ENCODE peak calls at places on chromosomes 13 and 19, in seven cellular contexts. W is Caco-2, J is foreskin fibroblast, N is breast epithelium, C is COLO829, F is GM06990, I is brain microvascular endothelial cell. D is an unnamed sample.

GRCh38 chr19:40685563-40685962 is 4.9 kb downstream of the NUMBL start:
- DNase-seq in W (no peak), J (no peak), N (no peak), C (no peak), F (no peak), I (no peak), D (no peak)

GRCh38 chr13:59950201-59950730 is 213.5 kb downstream of the DIAPH3 start:
- DNase-seq in W (no peak), J (peak), N (no peak), C (no peak), F (no peak), I (no peak), D (peak)

GRCh38 chr13:76872686-76873085 is 13.5 kb downstream of the KCTD12 start:
- DNase-seq in W (no peak), J (no peak), N (no peak), C (no peak), F (no peak), I (no peak), D (no peak)

GRCh38 chr13:110625771-110626321 is 10.5 kb downstream of the NAXD start:
- DNase-seq in W (no peak), J (no peak), N (no peak), C (no peak), F (no peak), I (no peak), D (no peak)

GRCh38 chr19:41657157-41657556 is 30.3 kb upstream of the CEACAM4 start:
- DNase-seq in W (no peak), J (no peak), N (no peak), C (no peak), F (no peak), I (no peak), D (no peak)

GRCh38 chr19:19554074-19555023 is 16.3 kb downstream of the CILP2 start:
- DNase-seq in W (no peak), J (peak), N (no peak), C (no peak), F (no peak), I (no peak), D (no peak)

GRCh38 chr19:15378529-15379082 is 981 bp downstream of the AKAP8 start:
- DNase-seq in W (no peak), J (peak), N (peak), C (peak), F (peak), I (peak), D (no peak)

GRCh38 chr13:23469901-23470525 is 36.5 kb upstream of the SACS start:
- DNase-seq in W (no peak), J (peak), N (no peak), C (peak), F (peak), I (peak), D (no peak)

GRCh38 chr13:25756916-25757315 is 294.9 kb downstream of the SHISA2 start:
- DNase-seq in W (no peak), J (no peak), N (no peak), C (no peak), F (no peak), I (no peak), D (no peak)

GRCh38 chr13:79423801-79424642 is 18.0 kb upstream of the RBM26 start:
- DNase-seq in W (no peak), J (peak), N (no peak), C (peak), F (no peak), I (no peak), D (no peak)

GRCh38 chr13:73765651-73766384 is 368.4 kb downstream of the KLF12 start:
- DNase-seq in W (peak), J (peak), N (peak), C (peak), F (peak), I (peak), D (no peak)

GRCh38 chr13:75411924-75412537 is 69.9 kb downstream of the TBC1D4 start:
- DNase-seq in W (no peak), J (no peak), N (no peak), C (no peak), F (no peak), I (no peak), D (no peak)

GRCh38 chr13:107421028-107421427 is 794.3 kb downstream of the LIG4 start:
- DNase-seq in W (no peak), J (no peak), N (no peak), C (no peak), F (no peak), I (peak), D (peak)

GRCh38 chr19:2589441-2589840 is 113.1 kb downstream of the GNG7 start:
- DNase-seq in W (no peak), J (no peak), N (no peak), C (no peak), F (no peak), I (no peak), D (no peak)

GRCh38 chr19:12611361-12611699 is 610 bp downstream of the ZNF791 start:
- DNase-seq in W (peak), J (peak), N (peak), C (peak), F (no peak), I (peak), D (peak)

GRCh38 chr13:38630780-38631179 is 56.1 kb upstream of the FREM2 start:
- DNase-seq in W (no peak), J (peak), N (no peak), C (no peak), F (no peak), I (peak), D (peak)

GRCh38 chr19:34667349-34668076 is 9.4 kb downstream of the SCGB2B2 start:
- DNase-seq in W (no peak), J (peak), N (no peak), C (no peak), F (no peak), I (no peak), D (no peak)

GRCh38 chr19:2309734-2310362 is 1.9 kb upstream of the LINGO3 start:
- DNase-seq in W (no peak), J (peak), N (no peak), C (no peak), F (no peak), I (peak), D (no peak)

GRCh38 chr13:101576977-101577376 is 124.5 kb downstream of the ITGBL1 start:
- DNase-seq in W (no peak), J (no peak), N (no peak), C (no peak), F (no peak), I (no peak), D (no peak)

GRCh38 chr19:49975051-49975450 is 14.1 kb upstream of the SIGLEC11 start:
- DNase-seq in W (no peak), J (no peak), N (no peak), C (no peak), F (no peak), I (no peak), D (no peak)

GRCh38 chr13:111909971-111910671 is 156.8 kb upstream of the SOX1 start:
- DNase-seq in W (no peak), J (no peak), N (no peak), C (no peak), F (no peak), I (no peak), D (no peak)

GRCh38 chr13:61010358-61010757 is 405.3 kb downstream of the PCDH20 start:
- DNase-seq in W (no peak), J (no peak), N (no peak), C (no peak), F (no peak), I (no peak), D (no peak)

GRCh38 chr13:32728327-32728726 is 142.1 kb downstream of the PDS5B start:
- DNase-seq in W (no peak), J (no peak), N (no peak), C (no peak), F (no peak), I (no peak), D (no peak)

GRCh38 chr13:113646921-113647340 is 11.1 kb downstream of the ATP4B start:
- DNase-seq in W (peak), J (no peak), N (no peak), C (no peak), F (no peak), I (no peak), D (no peak)

GRCh38 chr19:36246006-36246391 is 31.1 kb downstream of the ZNF146 start:
- DNase-seq in W (no peak), J (peak), N (no peak), C (no peak), F (no peak), I (no peak), D (no peak)

GRCh38 chr19:33320636-33321035 is 18.3 kb upstream of the CEBPA start:
- DNase-seq in W (no peak), J (no peak), N (no peak), C (no peak), F (no peak), I (no peak), D (no peak)

GRCh38 chr13:61410669-61411297 is 4.9 kb downstream of the PCDH20 start:
- DNase-seq in W (no peak), J (no peak), N (no peak), C (peak), F (no peak), I (no peak), D (no peak)

GRCh38 chr13:110509971-110510786 is 51.3 kb downstream of the RAB20 start:
- DNase-seq in W (no peak), J (peak), N (no peak), C (no peak), F (no peak), I (no peak), D (no peak)

GRCh38 chr13:103287659-103288058 is 221.4 kb upstream of the SLC10A2 start:
- DNase-seq in W (no peak), J (no peak), N (no peak), C (no peak), F (no peak), I (no peak), D (no peak)

GRCh38 chr19:49555600-49556411 is 24.6 kb downstream of the NOSIP start:
- DNase-seq in W (peak), J (peak), N (no peak), C (peak), F (no peak), I (no peak), D (no peak)

GRCh38 chr13:99403458-99403971 is 96.3 kb upstream of the GPR183 start:
- DNase-seq in W (no peak), J (no peak), N (peak), C (peak), F (no peak), I (no peak), D (no peak)

GRCh38 chr13:113528101-113528797 is 37.7 kb upstream of the DCUN1D2 start:
- DNase-seq in W (no peak), J (no peak), N (no peak), C (no peak), F (no peak), I (no peak), D (no peak)

D was measured in stromal cell of bone marrow.